ENCODE peak calls at places on chromosome 14, in five cellular contexts. I is NCI-H2081; Z is stimulated activated CD4-positive, alpha-beta T cell treated with anti-CD3 and anti-CD28 coated beads, Interleukin-2, amount 100 ng/mL, for 48 hours; E is fibroblast of mammary gland; J is ELR. T is an unnamed sample.

GRCh38 chr14:36069535-36069900 is 107.0 kb downstream of the PTCSC3 start:
- DNase-seq in I (peak; percentile 68), Z (peak; percentile 17), E (peak; percentile 47), J (peak; percentile 37), T (peak; percentile 24)

GRCh38 chr14:104299993-104300761 is 161.8 kb downstream of the KIF26A start:
- DNase-seq in I (no peak), Z (no peak), E (no peak), J (no peak), T (no peak)

GRCh38 chr14:57352771-57353170 is 37.6 kb upstream of the NAA30 start:
- DNase-seq in I (no peak), Z (no peak), E (peak; percentile 11), J (peak; percentile 2), T (no peak)

GRCh38 chr14:37673439-37673838 is 78.0 kb downstream of the TTC6 start:
- DNase-seq in I (no peak), Z (no peak), E (no peak), J (no peak), T (no peak)

GRCh38 chr14:55873229-55873628 is 245.0 kb upstream of the PELI2 start:
- DNase-seq in I (no peak), Z (no peak), E (no peak), J (no peak), T (no peak)

GRCh38 chr14:68593806-68594536 is 198.9 kb downstream of the ZFP36L1 start:
- DNase-seq in I (no peak), Z (no peak), E (peak; percentile 56), J (no peak), T (no peak)

GRCh38 chr14:51622376-51622775 is 29.3 kb upstream of the FRMD6 start:
- DNase-seq in I (no peak), Z (no peak), E (no peak), J (no peak), T (no peak)

GRCh38 chr14:100435459-100435858 is 112.3 kb downstream of the SLC25A47 start:
- DNase-seq in I (no peak), Z (no peak), E (no peak), J (no peak), T (no peak)

GRCh38 chr14:24436355-24437019 is 6.1 kb downstream of the SDR39U1 start:
- DNase-seq in I (peak; percentile 60), Z (no peak), E (peak; percentile 92), J (peak; percentile 82), T (no peak)

GRCh38 chr14:74409441-74409840 is 16.6 kb downstream of the SYNDIG1L start:
- DNase-seq in I (no peak), Z (no peak), E (no peak), J (no peak), T (no peak)

GRCh38 chr14:104770851-104771272 is 17.9 kb downstream of the SIVA1 start:
- DNase-seq in I (no peak), Z (no peak), E (no peak), J (peak; percentile 54), T (no peak)

GRCh38 chr14:99270491-99271287 is 1.3 kb downstream of the BCL11B start:
- DNase-seq in I (no peak), Z (peak; percentile 32), E (no peak), J (no peak), T (no peak)

GRCh38 chr14:99230271-99231141 is 41.5 kb downstream of the BCL11B start:
- DNase-seq in I (no peak), Z (peak; percentile 69), E (no peak), J (no peak), T (no peak)

GRCh38 chr14:34012369-34012768 is 61.5 kb upstream of the EGLN3 start:
- DNase-seq in I (no peak), Z (no peak), E (no peak), J (no peak), T (no peak)

GRCh38 chr14:69581316-69581935 is 6.8 kb upstream of the CCDC177 start:
- DNase-seq in I (no peak), Z (no peak), E (no peak), J (no peak), T (no peak)

GRCh38 chr14:52267501-52268190 is at the start of gene PTGDR:
- DNase-seq in I (no peak), Z (peak; percentile 26), E (peak; percentile 52), J (no peak), T (no peak)

GRCh38 chr14:105885561-105886320 is 359.4 kb downstream of the TMEM121 start:
- DNase-seq in I (no peak), Z (no peak), E (no peak), J (no peak), T (no peak)

GRCh38 chr14:74444866-74445265 is 18.9 kb upstream of the SYNDIG1L start:
- DNase-seq in I (no peak), Z (no peak), E (no peak), J (no peak), T (no peak)

GRCh38 chr14:72517736-72518135 is 376.2 kb downstream of the DPF3 start:
- DNase-seq in I (no peak), Z (no peak), E (peak; percentile 38), J (no peak), T (no peak)

GRCh38 chr14:59161571-59162175 is 26.8 kb upstream of the DAAM1 start:
- DNase-seq in I (no peak), Z (no peak), E (peak; percentile 80), J (peak; percentile 45), T (peak; percentile 9)

GRCh38 chr14:94593376-94593748 is 12.1 kb downstream of the SERPINA5 start:
- DNase-seq in I (no peak), Z (no peak), E (no peak), J (no peak), T (no peak)

GRCh38 chr14:75306917-75307699 is 28.5 kb downstream of the FOS start:
- DNase-seq in I (peak; percentile 37), Z (no peak), E (peak; percentile 24), J (peak; percentile 49), T (peak; percentile 34)

GRCh38 chr14:92846162-92846897 is 52.2 kb downstream of the GOLGA5 start:
- DNase-seq in I (no peak), Z (no peak), E (peak; percentile 90), J (peak; percentile 77), T (no peak)

GRCh38 chr14:38290601-38291190 is 34.8 kb upstream of the CLEC14A start:
- DNase-seq in I (no peak), Z (no peak), E (peak; percentile 90), J (peak; percentile 98), T (no peak)

GRCh38 chr14:103103461-103104388 is 9.2 kb downstream of the EXOC3L4 start:
- DNase-seq in I (peak; percentile 49), Z (no peak), E (peak; percentile 40), J (peak; percentile 77), T (no peak)

GRCh38 chr14:69325646-69326265 is 65.8 kb downstream of the GALNT16 start:
- DNase-seq in I (no peak), Z (no peak), E (no peak), J (peak; percentile 16), T (no peak)

GRCh38 chr14:50410921-50411320 is 14.2 kb upstream of the CDKL1 start:
- DNase-seq in I (no peak), Z (no peak), E (peak; percentile 80), J (peak; percentile 67), T (no peak)

GRCh38 chr14:88248606-88249005 is 74.5 kb downstream of the KCNK10 start:
- DNase-seq in I (no peak), Z (no peak), E (peak; percentile 0), J (no peak), T (no peak)

GRCh38 chr14:104467236-104467635 is 112.3 kb upstream of the C14orf180 start:
- DNase-seq in I (no peak), Z (no peak), E (no peak), J (no peak), T (no peak)

GRCh38 chr14:104742586-104743455 is 10.1 kb upstream of the SIVA1 start:
- DNase-seq in I (no peak), Z (no peak), E (no peak), J (no peak), T (no peak)

T was measured in GM12892.